ENCODE peak calls at places on chromosomes 13 and 19, in eight cellular contexts. K, O, V, G, R, F, C and H are unnamed samples.

GRCh38 chr19:9847087-9847671 is 12.1 kb downstream of the PIN1 start:
- DNase-seq in K (peak), O (no peak), V (no peak), G (peak), R (peak), F (peak), C (peak), H (peak)

GRCh38 chr13:26816876-26817275 is 56.3 kb upstream of the GPR12 start:
- DNase-seq in K (no peak), O (no peak), V (no peak), G (no peak), R (no peak), F (no peak), C (no peak), H (no peak)

GRCh38 chr19:45340899-45341453 is 426 bp downstream of the KLC3 start:
- DNase-seq in K (no peak), O (no peak), V (no peak), G (no peak), R (no peak), F (no peak), C (no peak), H (no peak)

GRCh38 chr13:48234652-48235099 is 1.7 kb downstream of the ITM2B start:
- DNase-seq in K (no peak), O (peak), V (no peak), G (no peak), R (no peak), F (no peak), C (peak), H (peak)

GRCh38 chr19:56838930-56839664 is 1.4 kb downstream of the PEG3 start:
- DNase-seq in K (peak), O (peak), V (no peak), G (peak), R (peak), F (no peak), C (peak), H (no peak)

GRCh38 chr19:41682437-41682836 is 5.6 kb downstream of the CEACAM7 start:
- DNase-seq in K (no peak), O (no peak), V (no peak), G (no peak), R (no peak), F (no peak), C (no peak), H (no peak)

GRCh38 chr13:113935081-113935511 is 38.8 kb downstream of the C13orf46 start:
- DNase-seq in K (no peak), O (no peak), V (no peak), G (no peak), R (no peak), F (peak), C (no peak), H (no peak)

GRCh38 chr13:50616101-50616500 is 227.4 kb downstream of the DLEU7 start:
- DNase-seq in K (no peak), O (no peak), V (no peak), G (peak), R (no peak), F (no peak), C (peak), H (no peak)

GRCh38 chr19:3538965-3539742 is at the start of gene TEKTIP1:
- DNase-seq in K (no peak), O (peak), V (no peak), G (no peak), R (no peak), F (peak), C (no peak), H (no peak)

GRCh38 chr19:47422417-47423163 is 3.3 kb upstream of the MEIS3 start:
- DNase-seq in K (no peak), O (no peak), V (no peak), G (no peak), R (no peak), F (no peak), C (no peak), H (no peak)

GRCh38 chr13:98413796-98414195 is 163.1 kb downstream of the STK24 start:
- DNase-seq in K (no peak), O (no peak), V (no peak), G (no peak), R (no peak), F (no peak), C (no peak), H (no peak)

GRCh38 chr13:70457474-70457873 is 349.2 kb upstream of the KLHL1 start:
- DNase-seq in K (no peak), O (no peak), V (no peak), G (no peak), R (no peak), F (peak), C (no peak), H (no peak)

GRCh38 chr13:85191996-85192395 is 607.2 kb downstream of the SLITRK6 start:
- DNase-seq in K (no peak), O (no peak), V (no peak), G (no peak), R (no peak), F (no peak), C (no peak), H (no peak)

GRCh38 chr19:32318884-32319520 is 26.4 kb upstream of the ZNF507 start:
- DNase-seq in K (no peak), O (peak), V (no peak), G (no peak), R (no peak), F (peak), C (no peak), H (peak)

GRCh38 chr13:91348906-91349435 is 1.5 kb downstream of the MIR17HG start:
- DNase-seq in K (peak), O (peak), V (peak), G (peak), R (peak), F (peak), C (peak), H (peak)